ENCODE peak calls at places on chromosomes 3 and 15, in six cellular contexts. C is endothelial cell, K is GM12865, B is HCT116, M is adrenal gland, Z is coronary artery. A is an unnamed sample.

GRCh38 chr3:195023989-195024388 is 247.0 kb downstream of the XXYLT1 start:
- DNase-seq in C (no peak), K (no peak), B (no peak), M (no peak), Z (no peak), A (no peak)

GRCh38 chr3:136171097-136171542 is 25.0 kb downstream of the MSL2 start:
- DNase-seq in C (no peak), K (no peak), B (no peak), M (no peak), Z (no peak), A (no peak)

GRCh38 chr3:48532271-48532973 is 24.2 kb downstream of the PFKFB4 start:
- DNase-seq in C (no peak), K (no peak), B (no peak), M (no peak), Z (no peak), A (no peak)

GRCh38 chr3:178703268-178703975 is 167.2 kb downstream of the KCNMB2 start:
- DNase-seq in C (no peak), K (no peak), B (no peak), M (no peak), Z (no peak), A (no peak)

GRCh38 chr15:51380999-51381806 is 39.7 kb downstream of the GLDN start:
- DNase-seq in C (peak), K (peak), B (peak), M (peak), Z (peak), A (no peak)

GRCh38 chr15:94075349-94075748 is 156.0 kb upstream of the MCTP2 start:
- DNase-seq in C (no peak), K (no peak), B (no peak), M (peak), Z (peak), A (no peak)

GRCh38 chr3:195911946-195912270 is 3.6 kb upstream of the TNK2 start:
- DNase-seq in C (no peak), K (no peak), B (no peak), M (no peak), Z (no peak), A (no peak)

GRCh38 chr15:85582719-85583089 is 202.3 kb downstream of the AKAP13 start:
- DNase-seq in C (peak), K (peak), B (no peak), M (peak), Z (no peak), A (no peak)

GRCh38 chr3:162224736-162225135 is 728.1 kb downstream of the OTOL1 start:
- DNase-seq in C (no peak), K (no peak), B (no peak), M (no peak), Z (no peak), A (no peak)

GRCh38 chr3:176302271-176302670 is 895.0 kb downstream of the TBL1XR1 start:
- DNase-seq in C (no peak), K (no peak), B (no peak), M (no peak), Z (no peak), A (no peak)

GRCh38 chr3:138354376-138354775 is 6.0 kb downstream of the MRAS start:
- DNase-seq in C (no peak), K (no peak), B (no peak), M (no peak), Z (peak), A (no peak)

GRCh38 chr3:115272036-115272824 is 125.1 kb upstream of the ZBTB20 start:
- DNase-seq in C (no peak), K (no peak), B (no peak), M (peak), Z (no peak), A (no peak)

GRCh38 chr3:151866711-151867410 is 6.6 kb upstream of the SUCNR1 start:
- DNase-seq in C (no peak), K (no peak), B (no peak), M (no peak), Z (no peak), A (no peak)

GRCh38 chr3:10194328-10195071 is 29.8 kb downstream of the IRAK2 start:
- DNase-seq in C (no peak), K (peak), B (no peak), M (peak), Z (peak), A (no peak)

GRCh38 chr3:122060044-122060694 is 5.0 kb downstream of the CD86 start:
- DNase-seq in C (no peak), K (no peak), B (no peak), M (peak), Z (no peak), A (no peak)

DNA sequence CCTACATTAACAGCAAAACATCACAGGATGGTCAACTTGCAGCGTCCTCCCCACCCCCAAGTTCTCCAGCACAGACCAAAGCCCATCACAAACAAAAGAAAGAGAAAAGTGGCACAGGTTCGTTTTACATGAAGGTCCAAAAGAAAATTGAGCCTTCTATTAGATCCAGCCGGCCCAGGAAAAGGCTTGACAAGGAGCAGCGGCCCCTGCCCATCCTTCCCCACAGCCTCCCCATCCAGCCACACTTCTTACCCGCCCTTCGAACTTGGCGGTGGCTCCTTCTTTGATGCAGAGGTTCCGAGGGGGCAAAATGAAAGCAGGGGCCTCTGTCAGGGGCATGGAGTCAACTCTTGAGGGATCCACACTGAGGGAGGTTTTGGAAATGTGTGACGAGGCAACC is 90.7 kb downstream of the MYLK start:
- DNase-seq in C (no peak), K (no peak), B (no peak), M (no peak), Z (no peak), A (peak)
- TF ChIP-seq CTCF in C (no peak), K (no peak), B (no peak), M (no peak), Z (no peak), A (no peak)

DNA sequence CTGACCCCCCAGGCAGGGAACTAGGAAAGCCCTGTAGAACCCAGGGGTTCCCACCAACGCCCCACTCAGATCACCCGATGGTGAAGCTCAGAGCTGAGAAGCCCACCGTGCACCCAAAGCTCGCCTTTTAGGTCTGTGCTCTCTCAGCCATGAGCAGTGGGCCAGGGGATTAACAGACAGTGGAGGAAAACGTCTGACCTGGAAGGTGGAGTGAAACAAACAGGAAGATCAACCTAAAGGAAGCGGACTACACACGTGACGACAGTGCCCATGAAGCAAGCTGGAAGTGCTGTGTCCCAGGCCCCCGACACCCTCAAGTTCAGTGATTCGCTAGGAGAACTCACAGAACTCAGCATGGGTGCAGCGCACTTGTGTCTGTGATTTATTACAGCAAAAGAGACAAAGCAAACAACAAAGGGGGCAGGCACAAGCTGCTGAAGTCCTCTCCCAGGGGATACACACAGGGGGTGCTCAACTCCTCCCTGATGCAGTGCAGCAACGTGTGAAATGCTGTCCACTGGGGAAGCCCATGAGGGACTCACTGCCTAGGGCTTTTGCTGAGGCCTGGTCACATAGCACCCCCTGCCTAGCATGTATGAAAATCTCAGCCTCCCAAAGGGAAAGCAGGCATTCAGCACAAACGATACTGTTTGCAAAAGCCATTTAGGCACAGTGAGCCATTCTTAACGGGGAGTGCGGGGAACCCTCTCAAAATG is 43.5 kb downstream of the CFAP92 start:
- DNase-seq in C (no peak), K (peak), B (peak), M (no peak), Z (no peak), A (peak)
- TF ChIP-seq CTCF in C (no peak), K (no peak), B (peak), M (no peak), Z (no peak), A (peak)

DNA sequence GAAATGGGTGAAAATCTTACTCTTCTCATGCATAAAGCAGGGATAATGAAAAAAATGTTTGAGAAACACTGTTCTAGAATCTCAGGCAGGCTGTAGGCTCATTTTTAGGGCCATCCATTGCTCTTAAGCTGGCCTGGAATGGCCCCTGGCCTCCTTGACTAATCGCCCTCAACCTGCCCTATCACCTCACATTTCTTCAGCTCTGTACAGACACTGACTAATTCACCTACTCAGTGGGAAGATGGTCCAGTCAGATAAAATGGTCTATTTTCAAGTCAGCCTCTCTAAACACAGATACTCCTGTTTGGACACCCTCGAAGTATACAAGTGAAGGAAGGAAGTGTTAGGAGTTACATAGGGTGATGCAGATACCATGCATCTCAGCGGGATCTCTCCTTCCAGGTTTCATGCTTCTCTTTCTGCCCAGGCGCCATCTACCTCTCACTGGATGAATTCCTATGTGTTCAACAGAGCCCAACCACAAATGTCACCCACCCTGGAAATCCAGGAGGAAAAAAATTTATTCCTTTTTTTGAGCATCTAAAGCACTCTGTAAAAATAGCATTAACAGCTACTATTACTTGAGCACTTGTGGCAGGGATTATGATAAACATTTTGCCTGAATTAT is 12.1 kb downstream of the FMN1 start:
- DNase-seq in C (no peak), K (no peak), B (no peak), M (no peak), Z (no peak), A (no peak)
- TF ChIP-seq CTCF in C (no peak), K (no peak), B (no peak), M (no peak), Z (no peak), A (no peak)

GRCh38 chr15:31042731-31043130 is 51.3 kb upstream of the MTMR10 start:
- DNase-seq in C (no peak), K (no peak), B (no peak), M (no peak), Z (no peak), A (no peak)
- TF ChIP-seq CTCF in C (no peak), K (no peak), B (no peak), M (no peak), Z (no peak), A (no peak)

DNA sequence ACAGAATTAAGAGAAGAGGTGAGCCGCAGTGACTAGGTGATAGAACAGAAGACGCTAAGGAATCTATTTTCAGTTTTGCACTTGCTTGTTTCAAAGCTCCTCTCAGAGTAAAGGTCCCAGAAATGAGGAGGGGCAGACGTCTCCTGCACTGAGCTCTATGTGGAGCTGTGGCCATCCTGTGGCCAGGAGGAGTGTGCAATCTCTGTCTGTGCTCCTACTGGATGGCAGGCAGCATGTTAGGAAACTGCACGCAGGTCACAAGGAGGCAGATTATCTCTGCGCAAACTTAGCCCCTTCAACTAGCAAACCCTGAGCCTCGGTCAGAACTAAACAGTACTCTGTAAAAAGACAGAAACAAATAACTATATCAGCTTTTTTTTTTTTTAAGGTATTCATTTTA is 31.1 kb upstream of the PPIB start:
- DNase-seq in C (no peak), K (no peak), B (no peak), M (no peak), Z (no peak), A (no peak)
- TF ChIP-seq CTCF in C (no peak), K (no peak), B (no peak), M (no peak), Z (no peak), A (no peak)

DNA sequence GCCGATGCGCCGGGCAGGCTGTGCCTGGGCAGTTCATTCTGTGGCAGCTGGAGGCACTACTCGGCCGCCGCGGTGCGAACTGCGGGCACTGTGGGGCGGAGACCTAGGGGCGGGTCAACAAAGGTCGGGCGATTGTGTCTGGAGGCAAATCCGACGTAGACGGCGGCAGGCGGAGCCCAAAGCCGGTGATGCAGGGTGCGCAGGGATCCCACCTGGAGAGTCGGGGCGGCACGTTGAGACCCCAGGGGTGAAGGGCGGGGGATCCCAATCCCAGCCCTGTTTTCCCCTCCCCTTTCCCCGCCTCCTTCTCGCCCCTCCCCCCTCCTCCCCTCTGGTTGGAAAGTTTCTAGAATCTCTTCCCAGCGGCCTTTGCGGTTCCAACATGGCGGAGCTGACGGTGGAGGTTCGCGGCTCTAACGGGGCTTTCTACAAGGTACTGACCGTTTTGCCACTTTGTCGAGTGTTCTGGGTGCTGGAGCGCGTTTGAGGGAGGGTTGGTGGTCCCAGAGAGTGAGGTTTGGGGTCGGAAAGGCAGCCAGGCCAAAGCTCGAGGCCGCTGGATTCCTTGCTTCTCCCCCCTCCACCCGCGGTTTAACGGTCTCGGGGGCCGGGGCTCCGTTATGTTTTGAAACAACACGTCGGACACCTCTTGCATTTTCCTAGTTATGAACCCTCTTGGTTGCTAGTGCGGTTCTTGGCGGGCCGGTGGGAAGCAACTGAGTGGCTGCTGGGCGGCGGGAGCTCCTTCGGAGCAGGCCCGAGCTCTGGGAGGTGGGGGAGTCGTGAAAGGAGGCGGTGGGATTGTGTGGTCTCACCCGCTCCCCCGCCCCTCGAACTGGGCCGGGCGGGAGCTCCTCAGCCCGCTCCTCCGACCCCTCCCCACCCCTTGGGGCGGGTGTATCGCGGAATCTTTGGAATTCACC is at the start of gene FXR1:
- DNase-seq in C (peak), K (peak), B (peak), M (peak), Z (peak), A (peak)
- TF ChIP-seq CTCF in C (peak), K (peak), B (peak), M (peak), Z (peak), A (peak)

DNA sequence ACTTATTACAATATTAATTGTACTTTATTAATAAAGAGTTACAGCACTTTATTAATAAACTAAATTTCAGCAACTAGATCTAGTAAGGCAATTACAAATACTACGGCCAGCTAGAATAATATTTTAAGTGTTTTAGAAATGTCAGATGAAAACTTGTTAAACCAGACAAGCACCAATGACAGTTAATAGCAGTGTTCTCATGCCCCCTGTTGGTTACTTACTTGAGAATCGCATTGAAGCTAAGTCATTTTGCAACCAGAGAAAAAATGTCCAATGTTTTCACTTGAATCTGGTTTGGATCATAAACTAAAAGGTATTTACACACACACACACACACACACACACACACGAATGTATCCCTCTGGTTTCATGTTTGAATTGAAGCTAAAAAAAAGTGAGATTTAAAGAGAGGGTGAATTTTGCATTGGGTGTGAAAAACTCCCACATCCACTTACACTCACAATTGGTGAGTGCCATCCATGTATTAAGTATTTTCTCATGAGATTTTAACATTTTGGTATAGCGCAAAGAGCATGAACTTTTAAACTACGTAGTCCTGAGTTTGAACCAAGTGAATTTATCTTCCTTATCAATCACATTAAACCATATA is 347.7 kb downstream of the ZBBX start:
- DNase-seq in C (peak), K (peak), B (peak), M (peak), Z (no peak), A (no peak)
- TF ChIP-seq CTCF in C (peak), K (peak), B (peak), M (peak), Z (no peak), A (peak)

GRCh38 chr15:63504979-63505841 is 817 bp downstream of the USP3 start:
- DNase-seq in C (peak), K (peak), B (no peak), M (peak), Z (no peak), A (no peak)
- TF ChIP-seq CTCF in C (no peak), K (peak), B (no peak), M (peak), Z (no peak), A (peak)

GRCh38 chr15:91948001-91948608 is 94.6 kb downstream of the SLCO3A1 start:
- DNase-seq in C (no peak), K (no peak), B (no peak), M (no peak), Z (no peak), A (no peak)
- TF ChIP-seq CTCF in C (no peak), K (no peak), B (no peak), M (no peak), Z (no peak), A (no peak)

GRCh38 chr15:63827113-63827512 is 6.6 kb downstream of the HERC1 start:
- DNase-seq in C (no peak), K (no peak), B (no peak), M (no peak), Z (no peak), A (no peak)

GRCh38 chr15:63824570-63824969 is 9.2 kb downstream of the HERC1 start:
- DNase-seq in C (no peak), K (no peak), B (no peak), M (no peak), Z (no peak), A (no peak)

GRCh38 chr15:63830113-63830512 is 3.6 kb downstream of the HERC1 start:
- DNase-seq in C (no peak), K (no peak), B (no peak), M (no peak), Z (no peak), A (no peak)

GRCh38 chr15:63823253-63823844 is 10.4 kb downstream of the HERC1 start:
- DNase-seq in C (no peak), K (no peak), B (no peak), M (no peak), Z (no peak), A (no peak)

GRCh38 chr15:63826513-63826912 is 7.2 kb downstream of the HERC1 start:
- DNase-seq in C (no peak), K (peak), B (no peak), M (no peak), Z (no peak), A (no peak)
- TF ChIP-seq CTCF in C (no peak), K (peak), B (no peak), M (no peak), Z (no peak), A (peak)

A was measured in osteocyte.